ENCODE peak calls at places on chromosomes 6 and 20, in ten cellular contexts. U is GM23338, H is mammary epithelial cell, I is aorta, O is cardiac muscle cell, L is Caco-2, R is IMR-90, Z is A549, P is Karpas-422, V is ovary. C is an unnamed sample. For H3K4me1, the result is how much of the 10 kb centered on the place peaks cover.

GRCh38 chr20:51862796-51863195 is 60.5 kb upstream of the SALL4 start:
- DNase-seq in V (no peak), L (no peak), Z (no peak), H (no peak), I (no peak), U (no peak), O (no peak), P (no peak), R (peak), C (no peak)

GRCh38 chr6:24861934-24862333 is 63.2 kb upstream of the ARMH2 start:
- DNase-seq in U (no peak), O (no peak), Z (no peak), I (no peak), H (no peak), R (no peak), P (peak), L (no peak), V (no peak), C (no peak)

GRCh38 chr6:41573268-41573667 is 27.1 kb downstream of the FOXP4 start:
- DNase-seq in O (no peak), U (no peak), H (no peak), R (no peak), Z (no peak), V (no peak), P (no peak), L (no peak), I (no peak), C (no peak)

GRCh38 chr20:5928831-5929715 is 21.3 kb downstream of the TRMT6 start:
- DNase-seq in L (no peak), O (no peak), H (no peak), V (no peak), Z (no peak), I (no peak), U (no peak), R (no peak), P (no peak), C (no peak)

GRCh38 chr6:115899883-115900282 is 160.8 kb downstream of the FRK start:
- DNase-seq in H (no peak), L (no peak), P (peak), V (no peak), O (no peak), R (no peak), Z (no peak), I (no peak), U (no peak), C (no peak)

GRCh38 chr6:111450087-111450486 is 32.9 kb downstream of the REV3L start:
- DNase-seq in P (no peak), L (no peak), H (no peak), V (no peak), I (no peak), O (no peak), Z (no peak), U (no peak), R (no peak), C (no peak)

GRCh38 chr6:88637761-88638160 is 325.7 kb downstream of the RNGTT start:
- DNase-seq in U (no peak), Z (no peak), I (no peak), L (no peak), R (no peak), O (no peak), H (no peak), V (no peak), P (no peak), C (no peak)

GRCh38 chr6:145633981-145634627 is 101.2 kb downstream of the EPM2A start:
- DNase-seq in R (peak), H (peak), U (peak), O (peak), V (peak), L (peak), I (peak), Z (peak), P (peak), C (peak)

GRCh38 chr6:108714774-108715414 is 133.3 kb upstream of the ARMC2 start:
- DNase-seq in U (no peak), I (peak), R (peak), O (peak), H (no peak), V (no peak), L (no peak), Z (no peak), P (no peak), C (peak)

GRCh38 chr6:81890846-81891245 is 138.4 kb upstream of the TENT5A start:
- DNase-seq in H (no peak), I (no peak), L (no peak), O (peak), V (no peak), R (peak), U (no peak), Z (no peak), P (no peak), C (no peak)

GRCh38 chr20:4713401-4713800 is 8.3 kb upstream of the PRND start:
- DNase-seq in V (no peak), O (no peak), L (no peak), U (no peak), P (no peak), I (no peak), R (no peak), Z (no peak), H (peak), C (no peak)

GRCh38 chr6:115554060-115554459 is 506.6 kb downstream of the FRK start:
- DNase-seq in U (peak), P (no peak), L (no peak), Z (no peak), R (no peak), O (no peak), H (no peak), I (no peak), V (no peak), C (peak)

GRCh38 chr6:131349199-131349598 is 213.9 kb downstream of the AKAP7 start:
- DNase-seq in I (no peak), Z (no peak), H (no peak), L (no peak), O (no peak), U (no peak), P (no peak), R (no peak), V (no peak), C (no peak)

GRCh38 chr6:169269180-169270076 is 15.8 kb upstream of the THBS2 start:
- DNase-seq in L (no peak), H (peak), I (peak), P (no peak), R (peak), O (peak), U (no peak), Z (no peak), V (peak), C (no peak)

GRCh38 chr20:50724112-50724724 is 7.2 kb upstream of the PARD6B start:
- DNase-seq in H (no peak), P (no peak), I (no peak), O (no peak), V (no peak), R (no peak), U (no peak), L (no peak), Z (no peak), C (no peak)

GRCh38 chr6:18135171-18135570 is 12.7 kb upstream of the NHLRC1 start:
- DNase-seq in Z (no peak), H (no peak), V (no peak), U (no peak), I (no peak), O (no peak), R (no peak), P (no peak), L (no peak), C (no peak)

GRCh38 chr6:116073765-116074450 is 13.2 kb upstream of the FRK start:
- DNase-seq in O (no peak), L (no peak), Z (peak), I (no peak), R (peak), H (peak), U (no peak), V (no peak), P (no peak), C (no peak)

GRCh38 chr20:16576219-16576618 is 3.0 kb upstream of the KIF16B start:
- DNase-seq in P (no peak), O (no peak), Z (peak), V (no peak), L (no peak), H (no peak), R (no peak), I (no peak), U (peak), C (no peak)

GRCh38 chr6:118935331-118935668 is 341 bp upstream of the MCM9 start:
- DNase-seq in V (no peak), P (no peak), O (no peak), H (no peak), I (no peak), U (no peak), L (no peak), R (no peak), Z (no peak), C (no peak)

GRCh38 chr6:44452725-44453124 is 65.2 kb downstream of the CDC5L start:
- DNase-seq in U (no peak), H (peak), R (peak), Z (no peak), L (no peak), O (peak), P (no peak), V (no peak), I (no peak), C (no peak)

GRCh38 chr6:168888102-168888501 is 365.5 kb downstream of the THBS2 start:
- DNase-seq in V (no peak), L (no peak), H (no peak), I (no peak), P (no peak), O (no peak), U (no peak), R (no peak), Z (no peak), C (no peak)

GRCh38 chr20:58021481-58021880 is 207.0 kb downstream of the ANKRD60 start:
- DNase-seq in H (no peak), L (peak), R (no peak), O (peak), I (peak), Z (no peak), V (peak), P (no peak), U (peak), C (peak)

GRCh38 chr20:64102647-64103354 is 4.6 kb downstream of the NPBWR2 start:
- DNase-seq in I (peak), H (no peak), U (peak), L (peak), P (no peak), V (no peak), Z (no peak), O (no peak), R (no peak), C (peak)

GRCh38 chr6:85261250-85261649 is 188.6 kb upstream of the NT5E start:
- DNase-seq in V (no peak), H (no peak), P (no peak), O (no peak), R (no peak), I (no peak), L (no peak), Z (no peak), U (no peak), C (no peak)

GRCh38 chr6:154232013-154232920 is 124.3 kb downstream of the IPCEF1 start:
- DNase-seq in H (no peak), P (no peak), I (no peak), U (no peak), Z (no peak), L (no peak), R (peak), O (no peak), V (no peak), C (no peak)

GRCh38 chr20:53852025-53852424 is 218.4 kb downstream of the BCAS1 start:
- DNase-seq in O (no peak), R (no peak), P (no peak), V (no peak), I (no peak), H (no peak), L (no peak), U (no peak), Z (no peak), C (no peak)
- H3K4me1 ChIP-seq in O (under half), R (under half), P (under half), V (under half), I (under half), H (under half), L (under half), U (under half), Z (under half), C (under half)

GRCh38 chr20:60060593-60060992 is 102.4 kb downstream of the CDH26 start:
- DNase-seq in H (peak), O (no peak), R (no peak), I (peak), V (no peak), Z (no peak), U (no peak), P (no peak), L (no peak), C (peak)

GRCh38 chr20:60057123-60057865 is 99.1 kb downstream of the CDH26 start:
- DNase-seq in I (peak), R (peak), O (peak), P (peak), V (peak), L (peak), H (peak), U (peak), Z (peak), C (peak)

GRCh38 chr20:60060006-60060557 is 101.9 kb downstream of the CDH26 start:
- DNase-seq in I (peak), H (no peak), L (no peak), U (no peak), R (no peak), P (no peak), V (no peak), O (no peak), Z (no peak), C (peak)

GRCh38 chr20:60057866-60058807 is 99.9 kb downstream of the CDH26 start:
- DNase-seq in L (no peak), H (no peak), I (peak), V (no peak), P (no peak), Z (no peak), O (peak), U (peak), R (peak), C (peak)

GRCh38 chr20:60058869-60059268 is 100.6 kb downstream of the CDH26 start:
- DNase-seq in P (no peak), I (peak), V (no peak), Z (no peak), U (no peak), R (no peak), O (no peak), L (no peak), H (no peak), C (no peak)
- H3K4me3 ChIP-seq in P (no peak), I (no peak), V (no peak), Z (no peak), U (no peak), R (no peak), O (no peak), L (no peak), H (no peak), C (no peak)

GRCh38 chr6:156914171-156914570 is 137.0 kb downstream of the ARID1B start:
- DNase-seq in O (no peak), L (no peak), V (no peak), R (no peak), H (no peak), P (no peak), Z (no peak), I (no peak), U (no peak), C (no peak)
- H3K4me1 ChIP-seq in O (under half), L (under half), V (under half), R (under half), H (under half), P (half or more), Z (under half), I (under half), U (under half), C (under half)

DNA sequence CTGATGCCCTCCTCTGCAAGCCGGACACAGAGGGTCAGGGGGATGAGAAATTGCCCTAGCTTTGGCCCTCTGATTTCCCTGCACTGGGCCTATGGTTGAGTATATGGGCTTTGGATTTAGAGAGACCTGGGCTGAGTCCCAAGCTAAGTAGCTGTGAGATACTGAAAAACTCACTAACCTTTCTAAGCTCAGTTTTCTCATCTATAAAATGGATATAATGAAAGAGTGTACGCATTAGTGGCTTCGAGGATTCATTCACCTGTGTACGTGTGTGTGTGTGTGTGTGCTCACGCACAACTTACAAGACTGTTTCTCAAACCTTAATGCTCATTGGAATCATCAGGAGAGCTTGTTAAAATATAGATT is 12.7 kb upstream of the RBPJL start:
- DNase-seq in Z (no peak), O (no peak), R (no peak), U (no peak), I (no peak), L (no peak), H (no peak), P (no peak), V (no peak), C (no peak)
- H3K4me3 ChIP-seq in Z (no peak), O (no peak), R (no peak), U (peak), I (no peak), L (peak), H (no peak), P (no peak), V (peak), C (peak)

GRCh38 chr6:75605635-75606034 is 4.0 kb downstream of the SENP6 start:
- DNase-seq in H (no peak), L (no peak), U (no peak), Z (no peak), O (no peak), V (no peak), I (no peak), R (no peak), P (no peak), C (no peak)

GRCh38 chr6:75602164-75602896 is 650 bp downstream of the SENP6 start:
- DNase-seq in R (peak), U (peak), O (peak), V (peak), P (peak), I (peak), Z (no peak), L (peak), H (peak), C (peak)

GRCh38 chr6:75601608-75602163 is at the start of gene SENP6:
- DNase-seq in P (peak), U (peak), V (peak), L (peak), I (peak), Z (peak), O (peak), R (peak), H (peak), C (peak)

GRCh38 chr6:75602897-75603395 is 1.3 kb downstream of the SENP6 start:
- DNase-seq in H (no peak), V (no peak), Z (no peak), U (no peak), L (no peak), O (no peak), I (no peak), R (no peak), P (no peak), C (no peak)

GRCh38 chr6:75604294-75604693 is 2.6 kb downstream of the SENP6 start:
- DNase-seq in H (no peak), O (no peak), L (no peak), Z (no peak), V (no peak), R (no peak), I (no peak), U (no peak), P (no peak), C (no peak)
- H3K4me1 ChIP-seq in H (under half), O (under half), L (under half), Z (under half), V (under half), R (under half), I (under half), U (under half), P (half or more), C (under half)

GRCh38 chr6:30881987-30882763 is 2.1 kb upstream of the DDR1 start:
- DNase-seq in O (peak), I (no peak), H (peak), V (no peak), Z (no peak), U (peak), R (peak), L (no peak), P (no peak), C (peak)
- H3K4me3 ChIP-seq in O (peak), I (no peak), H (no peak), V (no peak), Z (no peak), U (peak), R (no peak), L (peak), P (no peak), C (peak)

GRCh38 chr6:36979343-36979742 is 6.7 kb downstream of the MTCH1 start:
- DNase-seq in O (peak), H (no peak), Z (no peak), V (peak), L (no peak), P (no peak), R (peak), I (no peak), U (no peak), C (no peak)

GRCh38 chr6:36980129-36980528 is 5.9 kb downstream of the MTCH1 start:
- DNase-seq in O (no peak), L (no peak), U (no peak), Z (no peak), V (no peak), R (no peak), P (no peak), H (no peak), I (no peak), C (no peak)

GRCh38 chr6:36978687-36979086 is 7.3 kb downstream of the MTCH1 start:
- DNase-seq in Z (no peak), P (no peak), I (no peak), U (no peak), L (no peak), O (no peak), R (no peak), V (no peak), H (no peak), C (no peak)

GRCh38 chr6:36983538-36983937 is 2.5 kb downstream of the MTCH1 start:
- DNase-seq in I (no peak), Z (no peak), O (no peak), V (no peak), L (no peak), H (no peak), R (no peak), U (no peak), P (no peak), C (no peak)

DNA sequence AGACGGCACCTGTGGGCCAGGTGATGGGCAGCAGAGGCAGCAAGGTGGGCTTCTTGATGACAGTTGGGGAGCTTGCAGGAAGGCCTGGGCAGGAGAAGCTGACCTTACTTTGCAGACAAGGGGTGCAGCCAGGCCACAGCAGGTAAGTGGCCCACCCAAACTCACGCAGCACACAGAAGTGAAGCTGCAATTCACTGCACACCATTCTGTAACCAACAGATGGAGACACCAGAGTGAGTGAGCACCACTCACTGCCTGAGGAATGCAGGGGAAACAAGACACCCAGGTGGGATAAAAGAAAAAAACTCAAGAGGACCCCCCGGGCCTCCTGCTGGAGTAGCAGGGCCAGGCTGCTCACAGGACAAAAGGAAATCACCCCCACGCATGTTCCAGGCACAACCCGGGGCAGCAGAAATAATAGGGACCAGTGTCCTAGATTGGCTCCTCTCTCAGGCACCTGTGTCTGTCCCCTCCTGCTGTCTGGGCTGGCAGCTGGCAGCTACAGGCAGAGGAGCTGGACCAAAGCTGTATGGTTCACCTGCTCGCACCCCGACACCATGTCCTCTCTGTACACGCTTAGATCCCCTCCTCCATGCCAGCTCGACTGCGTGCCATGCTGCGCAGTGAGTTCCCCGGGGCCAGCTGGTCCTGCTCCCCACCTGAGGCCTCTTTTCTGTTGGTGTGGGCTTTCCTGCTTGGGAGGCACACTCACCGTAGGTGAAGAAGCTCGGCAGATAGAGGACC is 4.9 kb downstream of the MTCH1 start:
- DNase-seq in Z (no peak), P (no peak), O (no peak), L (no peak), R (no peak), H (no peak), I (no peak), V (no peak), U (peak), C (no peak)
- H3K4me1 ChIP-seq in Z (under half), P (under half), O (under half), L (under half), R (under half), H (under half), I (under half), V (under half), U (under half), C (under half)

GRCh38 chr6:27809939-27810767 is 102.0 kb downstream of the OR2B2 start:
- DNase-seq in R (peak), O (peak), P (peak), Z (peak), I (peak), H (peak), U (peak), L (peak), V (peak), C (peak)
- H3K4me3 ChIP-seq in R (peak), O (peak), P (peak), Z (peak), I (peak), H (peak), U (peak), L (peak), V (peak), C (peak)

C was measured in endodermal cell.